ENCODE peak calls at places on chromosomes 13 and 19, in seven cellular contexts. D is sciatic nerve, U is RCC 7860, J is suprapubic skin, R is AG09309, H is hippocampal formation, K is neuronal stem cell. L is an unnamed sample.

GRCh38 chr13:31046711-31047279 is 114.3 kb downstream of the TEX26 start:
- DNase-seq in D (no peak), U (no peak), J (peak; percentile 70), R (no peak), H (peak; percentile 26), K (no peak), L (no peak)

GRCh38 chr19:13883665-13884064 is 6.7 kb downstream of the NANOS3 start:
- DNase-seq in D (no peak), U (no peak), J (no peak), R (no peak), H (no peak), K (no peak), L (no peak)

GRCh38 chr19:5824791-5825577 is 14.5 kb downstream of the FUT6 start:
- DNase-seq in D (no peak), U (no peak), J (no peak), R (no peak), H (no peak), K (no peak), L (no peak)

GRCh38 chr19:47035495-47036232 is 12.8 kb downstream of the TMEM160 start:
- DNase-seq in D (peak; percentile 93), U (peak; percentile 63), J (peak; percentile 91), R (peak; percentile 39), H (peak; percentile 67), K (peak; percentile 83), L (peak; percentile 98)

GRCh38 chr13:100721885-100722512 is 47.4 kb upstream of the TMTC4 start:
- DNase-seq in D (peak; percentile 66), U (no peak), J (no peak), R (peak; percentile 4), H (peak; percentile 39), K (peak; percentile 51), L (peak; percentile 29)

GRCh38 chr13:102907886-102908515 is 62.2 kb downstream of the ERCC5 start:
- DNase-seq in D (no peak), U (no peak), J (no peak), R (no peak), H (no peak), K (no peak), L (no peak)

GRCh38 chr19:48501961-48502719 is 9.5 kb downstream of the LMTK3 start:
- DNase-seq in D (no peak), U (no peak), J (peak; percentile 88), R (no peak), H (peak; percentile 25), K (peak; percentile 96), L (peak; percentile 99)

GRCh38 chr19:9724157-9724556 is 44.4 kb downstream of the ZNF846 start:
- DNase-seq in D (no peak), U (no peak), J (no peak), R (no peak), H (no peak), K (no peak), L (no peak)

GRCh38 chr13:66657165-66657895 is 572.8 kb downstream of the PCDH9 start:
- DNase-seq in D (no peak), U (peak; percentile 79), J (peak; percentile 71), R (peak; percentile 63), H (no peak), K (no peak), L (peak; percentile 89)

GRCh38 chr13:21573920-21574712 is 29.9 kb downstream of the MICU2 start:
- DNase-seq in D (no peak), U (no peak), J (no peak), R (no peak), H (no peak), K (no peak), L (no peak)

GRCh38 chr19:13163609-13164364 is 13.6 kb downstream of the IER2 start:
- DNase-seq in D (peak; percentile 84), U (peak; percentile 95), J (peak; percentile 89), R (no peak), H (no peak), K (peak; percentile 70), L (peak; percentile 88)

GRCh38 chr13:80070024-80070703 is 270.8 kb downstream of the SPRY2 start:
- DNase-seq in D (no peak), U (no peak), J (no peak), R (no peak), H (no peak), K (no peak), L (no peak)

GRCh38 chr13:22126433-22127021 is 455.7 kb downstream of the FGF9 start:
- DNase-seq in D (no peak), U (no peak), J (no peak), R (no peak), H (no peak), K (no peak), L (no peak)

GRCh38 chr13:80361883-80362327 is 21.0 kb upstream of the SPRY2 start:
- DNase-seq in D (no peak), U (no peak), J (no peak), R (no peak), H (peak; percentile 9), K (peak; percentile 48), L (no peak)

GRCh38 chr19:50349277-50350057 is 16.0 kb downstream of the NAPSA start:
- DNase-seq in D (no peak), U (no peak), J (no peak), R (no peak), H (no peak), K (no peak), L (no peak)

GRCh38 chr13:94427313-94427712 is 52.2 kb downstream of the DCT start:
- DNase-seq in D (no peak), U (no peak), J (no peak), R (no peak), H (no peak), K (no peak), L (no peak)

GRCh38 chr19:13152854-13153626 is 2.8 kb downstream of the IER2 start:
- DNase-seq in D (peak; percentile 99), U (peak; percentile 91), J (peak; percentile 97), R (no peak), H (peak; percentile 91), K (peak; percentile 98), L (peak; percentile 97)

GRCh38 chr19:4343845-4344713 is 717 bp downstream of the MPND start:
- DNase-seq in D (peak; percentile 71), U (no peak), J (peak; percentile 74), R (no peak), H (no peak), K (no peak), L (no peak)

GRCh38 chr13:52644108-52644507 is 1.9 kb downstream of the HNRNPA1L2 start:
- DNase-seq in D (no peak), U (no peak), J (no peak), R (no peak), H (no peak), K (no peak), L (no peak)